ENCODE peak calls at places on chromosomes 12 and 14, in nine cellular contexts. One of them, this sample, is unnamed. For H3K36me3, the result is how much of the 10 kb centered on the place peaks cover.

GRCh38 chr14:24430143-24430681 is 458 bp downstream of the KHNYN start:
- DNase-seq in ovary: peak
- DNase-seq in H1: no peak
- DNase-seq in Panc1: no peak
- DNase-seq in HAP-1: peak
- DNase-seq in right lobe of liver: peak
- DNase-seq in bronchial epithelial cell: peak
- DNase-seq in upper lobe of right lung: peak
- DNase-seq in aorta: peak
- DNase-seq in this sample: peak

GRCh38 chr14:31297701-31298344 is 90.2 kb upstream of the HECTD1 start:
- DNase-seq in bronchial epithelial cell: peak
- DNase-seq in aorta: no peak
- DNase-seq in Panc1: no peak
- DNase-seq in H1: no peak
- DNase-seq in right lobe of liver: no peak
- DNase-seq in HAP-1: no peak
- DNase-seq in upper lobe of right lung: no peak
- DNase-seq in ovary: no peak
- DNase-seq in this sample: peak

GRCh38 chr12:94046626-94047410 is 101.6 kb upstream of the PLXNC1 start:
- DNase-seq in right lobe of liver: no peak
- DNase-seq in bronchial epithelial cell: peak
- DNase-seq in upper lobe of right lung: no peak
- DNase-seq in aorta: no peak
- DNase-seq in Panc1: no peak
- DNase-seq in H1: no peak
- DNase-seq in HAP-1: no peak
- DNase-seq in ovary: no peak
- DNase-seq in this sample: no peak

GRCh38 chr14:57549765-57550420 is 56.2 kb upstream of the CCDC198 start:
- DNase-seq in upper lobe of right lung: no peak
- DNase-seq in ovary: no peak
- DNase-seq in HAP-1: no peak
- DNase-seq in H1: no peak
- DNase-seq in aorta: no peak
- DNase-seq in Panc1: no peak
- DNase-seq in right lobe of liver: no peak
- DNase-seq in bronchial epithelial cell: no peak
- DNase-seq in this sample: no peak

GRCh38 chr14:104536942-104537612 is 42.5 kb upstream of the C14orf180 start:
- DNase-seq in aorta: no peak
- DNase-seq in right lobe of liver: no peak
- DNase-seq in bronchial epithelial cell: peak
- DNase-seq in Panc1: no peak
- DNase-seq in H1: no peak
- DNase-seq in HAP-1: no peak
- DNase-seq in ovary: no peak
- DNase-seq in upper lobe of right lung: no peak
- DNase-seq in this sample: peak

GRCh38 chr12:19129486-19130223 is at the start of gene PLEKHA5:
- DNase-seq in Panc1: no peak
- DNase-seq in ovary: peak
- DNase-seq in bronchial epithelial cell: no peak
- DNase-seq in H1: no peak
- DNase-seq in HAP-1: peak
- DNase-seq in right lobe of liver: peak
- DNase-seq in aorta: peak
- DNase-seq in upper lobe of right lung: peak
- DNase-seq in this sample: peak

GRCh38 chr14:102731101-102731870 is 46.0 kb upstream of the TRAF3 start:
- DNase-seq in Panc1: no peak
- DNase-seq in bronchial epithelial cell: no peak
- DNase-seq in ovary: no peak
- DNase-seq in upper lobe of right lung: peak
- DNase-seq in right lobe of liver: no peak
- DNase-seq in HAP-1: no peak
- DNase-seq in H1: no peak
- DNase-seq in aorta: no peak
- DNase-seq in this sample: no peak

GRCh38 chr12:107875772-107876171 is 101.3 kb downstream of the ASCL4 start:
- DNase-seq in bronchial epithelial cell: no peak
- DNase-seq in Panc1: no peak
- DNase-seq in right lobe of liver: no peak
- DNase-seq in HAP-1: no peak
- DNase-seq in upper lobe of right lung: no peak
- DNase-seq in H1: no peak
- DNase-seq in ovary: no peak
- DNase-seq in aorta: no peak
- DNase-seq in this sample: no peak

DNA sequence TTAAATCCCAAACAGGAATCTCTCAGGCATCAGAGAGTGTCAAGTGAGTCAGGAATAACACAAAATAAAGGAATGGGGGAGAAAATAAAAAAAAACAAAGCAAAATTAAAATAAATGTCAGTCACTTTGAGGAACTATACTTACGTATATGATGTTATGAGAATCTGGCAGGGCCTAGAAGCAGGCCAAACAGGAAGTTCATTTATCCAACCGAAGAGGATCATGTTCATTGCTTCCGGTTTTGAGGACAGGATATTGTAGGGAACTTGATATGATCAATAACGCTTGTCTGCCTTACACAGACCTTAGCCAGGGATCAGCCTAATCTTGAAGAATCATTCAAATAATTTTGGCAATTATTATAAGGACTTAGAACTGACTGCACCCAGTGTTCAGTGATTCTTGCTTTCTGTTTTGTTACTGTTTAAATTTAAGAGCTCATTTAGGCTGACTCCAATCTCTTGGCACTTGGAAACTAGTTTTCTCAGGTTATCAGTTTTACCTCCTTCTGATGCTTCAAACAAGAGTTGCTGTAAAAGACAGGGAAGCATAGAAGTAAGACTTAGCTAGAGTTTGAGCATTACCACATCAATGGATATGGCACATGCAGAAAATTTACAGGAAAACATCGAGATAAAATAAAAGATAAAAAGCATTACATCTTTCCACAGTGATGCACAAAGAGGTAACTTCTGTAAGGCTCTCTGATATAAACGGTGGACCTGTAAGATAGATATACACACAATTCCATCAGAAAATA is 53.4 kb downstream of the ZFC3H1 start:
- DNase-seq in aorta: no peak
- DNase-seq in right lobe of liver: no peak
- DNase-seq in H1: no peak
- DNase-seq in ovary: no peak
- DNase-seq in upper lobe of right lung: no peak
- DNase-seq in bronchial epithelial cell: no peak
- DNase-seq in Panc1: no peak
- DNase-seq in HAP-1: no peak
- DNase-seq in this sample: no peak
- H3K36me3 ChIP-seq in aorta: under half
- H3K36me3 ChIP-seq in right lobe of liver: under half
- H3K36me3 ChIP-seq in H1: under half
- H3K36me3 ChIP-seq in ovary: under half
- H3K36me3 ChIP-seq in upper lobe of right lung: half or more
- H3K36me3 ChIP-seq in bronchial epithelial cell: under half
- H3K36me3 ChIP-seq in Panc1: half or more
- H3K36me3 ChIP-seq in HAP-1: half or more
- H3K36me3 ChIP-seq in this sample: under half

DNA sequence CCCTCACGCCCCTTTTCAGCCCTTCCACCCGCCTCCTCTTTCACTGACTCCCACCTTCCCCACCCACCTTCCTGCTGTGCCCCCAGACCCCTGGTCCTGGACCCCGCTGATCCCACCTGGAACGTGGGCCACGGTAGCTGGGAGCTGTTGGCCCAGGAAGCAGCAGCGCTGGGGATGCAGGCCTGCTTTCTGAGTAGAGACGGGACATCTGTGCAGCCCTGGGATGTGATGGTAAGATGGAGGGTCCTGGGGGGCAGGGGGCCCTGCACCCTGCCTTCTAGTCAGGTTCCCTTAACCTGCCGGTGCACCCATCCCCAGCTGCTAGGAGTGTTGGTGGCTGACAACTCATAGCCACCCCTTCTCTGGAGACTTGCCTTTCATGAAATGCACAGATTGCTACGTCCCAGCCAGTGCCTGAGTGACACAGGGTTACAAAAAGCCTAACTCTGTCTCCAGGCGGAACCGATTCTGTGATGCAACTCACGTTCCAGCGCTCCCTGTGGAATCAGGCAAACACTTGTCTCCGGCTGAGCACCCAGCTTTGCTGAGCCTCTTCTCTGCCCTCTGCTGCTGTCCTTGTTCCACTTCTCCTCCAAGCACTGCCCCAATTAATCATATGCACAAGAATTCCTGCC is 15.0 kb upstream of the OAS2 start:
- DNase-seq in aorta: no peak
- DNase-seq in ovary: no peak
- DNase-seq in upper lobe of right lung: no peak
- DNase-seq in H1: no peak
- DNase-seq in right lobe of liver: no peak
- DNase-seq in bronchial epithelial cell: no peak
- DNase-seq in HAP-1: no peak
- DNase-seq in Panc1: no peak
- DNase-seq in this sample: no peak
- H3K36me3 ChIP-seq in aorta: under half
- H3K36me3 ChIP-seq in ovary: under half
- H3K36me3 ChIP-seq in upper lobe of right lung: half or more
- H3K36me3 ChIP-seq in H1: under half
- H3K36me3 ChIP-seq in right lobe of liver: under half
- H3K36me3 ChIP-seq in bronchial epithelial cell: under half
- H3K36me3 ChIP-seq in HAP-1: under half
- H3K36me3 ChIP-seq in Panc1: under half
- H3K36me3 ChIP-seq in this sample: under half

GRCh38 chr14:100106661-100107112 is 41.5 kb downstream of the EVL start:
- DNase-seq in upper lobe of right lung: no peak
- DNase-seq in Panc1: no peak
- DNase-seq in H1: no peak
- DNase-seq in HAP-1: no peak
- DNase-seq in bronchial epithelial cell: peak
- DNase-seq in right lobe of liver: no peak
- DNase-seq in aorta: no peak
- DNase-seq in ovary: no peak
- DNase-seq in this sample: no peak

GRCh38 chr14:100105357-100106169 is 40.3 kb downstream of the EVL start:
- DNase-seq in right lobe of liver: no peak
- DNase-seq in HAP-1: no peak
- DNase-seq in upper lobe of right lung: no peak
- DNase-seq in ovary: no peak
- DNase-seq in aorta: peak
- DNase-seq in H1: no peak
- DNase-seq in Panc1: no peak
- DNase-seq in bronchial epithelial cell: no peak
- DNase-seq in this sample: no peak

GRCh38 chr14:100106260-100106659 is 41.0 kb downstream of the EVL start:
- DNase-seq in bronchial epithelial cell: no peak
- DNase-seq in H1: no peak
- DNase-seq in right lobe of liver: no peak
- DNase-seq in aorta: no peak
- DNase-seq in HAP-1: no peak
- DNase-seq in Panc1: no peak
- DNase-seq in ovary: no peak
- DNase-seq in upper lobe of right lung: no peak
- DNase-seq in this sample: no peak

GRCh38 chr14:100108042-100108825 is 43.0 kb downstream of the EVL start:
- DNase-seq in aorta: peak
- DNase-seq in right lobe of liver: peak
- DNase-seq in bronchial epithelial cell: peak
- DNase-seq in Panc1: peak
- DNase-seq in H1: peak
- DNase-seq in HAP-1: peak
- DNase-seq in ovary: peak
- DNase-seq in upper lobe of right lung: peak
- DNase-seq in this sample: peak

DNA sequence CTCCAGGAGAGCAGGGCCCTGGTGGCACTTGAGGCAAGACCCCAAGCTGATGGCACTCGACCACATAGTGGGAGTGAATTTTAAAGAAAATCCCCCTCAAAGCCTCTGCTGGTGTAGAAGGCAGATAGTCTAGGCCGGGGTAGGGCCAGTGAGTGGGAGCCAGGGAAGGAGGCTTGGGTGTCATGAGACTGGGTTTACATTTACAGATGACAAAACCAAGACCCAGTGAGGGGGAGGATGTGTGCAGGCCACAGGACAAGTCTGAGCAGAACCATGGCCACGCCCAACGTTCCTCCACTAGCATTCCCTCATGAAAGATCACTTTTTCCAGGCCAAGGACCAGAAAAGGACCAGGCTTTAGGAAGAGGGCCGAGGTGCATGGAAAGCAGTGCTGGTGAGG is 42.0 kb downstream of the EVL start:
- DNase-seq in upper lobe of right lung: peak
- DNase-seq in H1: no peak
- DNase-seq in aorta: no peak
- DNase-seq in Panc1: no peak
- DNase-seq in right lobe of liver: no peak
- DNase-seq in ovary: no peak
- DNase-seq in HAP-1: no peak
- DNase-seq in bronchial epithelial cell: peak
- DNase-seq in this sample: no peak
- H3K36me3 ChIP-seq in upper lobe of right lung: under half
- H3K36me3 ChIP-seq in H1: under half
- H3K36me3 ChIP-seq in aorta: under half
- H3K36me3 ChIP-seq in Panc1: under half
- H3K36me3 ChIP-seq in right lobe of liver: under half
- H3K36me3 ChIP-seq in ovary: under half
- H3K36me3 ChIP-seq in HAP-1: under half
- H3K36me3 ChIP-seq in bronchial epithelial cell: under half
- H3K36me3 ChIP-seq in this sample: under half

DNA sequence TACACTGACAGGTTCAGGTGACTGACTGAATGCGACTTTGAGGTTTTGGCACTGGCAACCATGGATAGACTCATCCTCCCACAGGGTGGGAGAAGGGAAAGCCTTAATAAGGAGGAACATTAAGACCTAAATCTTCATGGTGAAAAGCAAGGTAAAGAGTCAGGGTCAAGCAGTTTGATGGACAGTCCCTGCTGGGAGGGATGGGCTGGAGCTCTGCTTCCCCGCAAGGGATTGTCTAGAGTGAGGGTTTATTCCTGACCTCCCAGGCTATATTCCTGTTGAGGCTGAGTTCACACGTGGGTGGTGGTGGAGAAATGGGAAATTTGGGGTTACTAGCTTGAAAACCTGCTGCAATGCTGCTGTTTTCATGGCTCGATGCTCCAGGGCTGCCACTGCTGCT is 9.4 kb upstream of the STAC3 start:
- DNase-seq in right lobe of liver: no peak
- DNase-seq in H1: no peak
- DNase-seq in upper lobe of right lung: no peak
- DNase-seq in HAP-1: no peak
- DNase-seq in aorta: no peak
- DNase-seq in ovary: no peak
- DNase-seq in Panc1: no peak
- DNase-seq in bronchial epithelial cell: no peak
- DNase-seq in this sample: no peak
- H3K36me3 ChIP-seq in right lobe of liver: under half
- H3K36me3 ChIP-seq in H1: under half
- H3K36me3 ChIP-seq in upper lobe of right lung: half or more
- H3K36me3 ChIP-seq in HAP-1: under half
- H3K36me3 ChIP-seq in aorta: under half
- H3K36me3 ChIP-seq in ovary: under half
- H3K36me3 ChIP-seq in Panc1: under half
- H3K36me3 ChIP-seq in bronchial epithelial cell: under half
- H3K36me3 ChIP-seq in this sample: under half